ENCODE peak calls at places on chromosomes 4 and X, in six cellular contexts. One of them, this sample, is unnamed.

GRCh38 chr4:87410157-87410556 is 12.2 kb upstream of the NUDT9 start:
- DNase-seq in astrocyte of the spinal cord: no peak
- DNase-seq in MM.1S: no peak
- DNase-seq in B cell: no peak
- DNase-seq in AG04450: no peak
- DNase-seq in HFF-Myc: no peak
- DNase-seq in this sample: no peak

GRCh38 chrX:33339219-33339618 is 127.9 kb upstream of the DMD start:
- DNase-seq in astrocyte of the spinal cord: no peak
- DNase-seq in MM.1S: no peak
- DNase-seq in B cell: no peak
- DNase-seq in AG04450: no peak
- DNase-seq in HFF-Myc: no peak
- DNase-seq in this sample: no peak

GRCh38 chr4:112296949-112297483 is at the start of gene ALPK1:
- DNase-seq in astrocyte of the spinal cord: peak
- DNase-seq in MM.1S: peak
- DNase-seq in B cell: no peak
- DNase-seq in AG04450: peak
- DNase-seq in HFF-Myc: peak
- DNase-seq in this sample: no peak

GRCh38 chr4:54743562-54743961 is 85.8 kb downstream of the KIT start:
- DNase-seq in astrocyte of the spinal cord: no peak
- DNase-seq in MM.1S: no peak
- DNase-seq in B cell: no peak
- DNase-seq in AG04450: no peak
- DNase-seq in HFF-Myc: no peak
- DNase-seq in this sample: no peak

GRCh38 chrX:15055146-15055930 is 182.1 kb downstream of the MOSPD2 start:
- DNase-seq in astrocyte of the spinal cord: peak
- DNase-seq in MM.1S: no peak
- DNase-seq in B cell: no peak
- DNase-seq in AG04450: no peak
- DNase-seq in HFF-Myc: no peak
- DNase-seq in this sample: no peak

GRCh38 chrX:119783026-119783425 is 8.4 kb downstream of the RPL39 start:
- DNase-seq in astrocyte of the spinal cord: no peak
- DNase-seq in MM.1S: no peak
- DNase-seq in B cell: no peak
- DNase-seq in AG04450: no peak
- DNase-seq in HFF-Myc: no peak
- DNase-seq in this sample: no peak

GRCh38 chrX:10486373-10486772 is 134.0 kb downstream of the MID1 start:
- DNase-seq in astrocyte of the spinal cord: peak
- DNase-seq in MM.1S: no peak
- DNase-seq in B cell: no peak
- DNase-seq in AG04450: peak
- DNase-seq in HFF-Myc: no peak
- DNase-seq in this sample: no peak

GRCh38 chr4:53713296-53713695 is 122.0 kb upstream of the LNX1 start:
- DNase-seq in astrocyte of the spinal cord: no peak
- DNase-seq in MM.1S: no peak
- DNase-seq in B cell: no peak
- DNase-seq in AG04450: no peak
- DNase-seq in HFF-Myc: no peak
- DNase-seq in this sample: no peak

GRCh38 chrX:10235851-10236250 is 79.1 kb downstream of the CLCN4 start:
- DNase-seq in astrocyte of the spinal cord: peak
- DNase-seq in MM.1S: no peak
- DNase-seq in B cell: no peak
- DNase-seq in AG04450: no peak
- DNase-seq in HFF-Myc: peak
- DNase-seq in this sample: no peak

GRCh38 chr4:146834263-146835034 is 111.2 kb downstream of the TTC29 start:
- DNase-seq in astrocyte of the spinal cord: no peak
- DNase-seq in MM.1S: no peak
- DNase-seq in B cell: no peak
- DNase-seq in AG04450: no peak
- DNase-seq in HFF-Myc: no peak
- DNase-seq in this sample: no peak

GRCh38 chrX:133005038-133005437 is 46.6 kb upstream of the HS6ST2 start:
- DNase-seq in astrocyte of the spinal cord: peak
- DNase-seq in MM.1S: peak
- DNase-seq in B cell: no peak
- DNase-seq in AG04450: no peak
- DNase-seq in HFF-Myc: no peak
- DNase-seq in this sample: no peak

GRCh38 chr4:82284475-82284857 is 89.3 kb downstream of the HNRNPD start:
- DNase-seq in astrocyte of the spinal cord: no peak
- DNase-seq in MM.1S: no peak
- DNase-seq in B cell: no peak
- DNase-seq in AG04450: no peak
- DNase-seq in HFF-Myc: no peak
- DNase-seq in this sample: no peak

GRCh38 chr4:165207016-165207430 is 338 bp upstream of the KLHL2 start:
- DNase-seq in astrocyte of the spinal cord: peak
- DNase-seq in MM.1S: no peak
- DNase-seq in B cell: no peak
- DNase-seq in AG04450: no peak
- DNase-seq in HFF-Myc: no peak
- DNase-seq in this sample: peak

GRCh38 chr4:33746979-33747378 is 2497.3 kb downstream of the ARAP2 start:
- DNase-seq in astrocyte of the spinal cord: peak
- DNase-seq in MM.1S: peak
- DNase-seq in B cell: no peak
- DNase-seq in AG04450: no peak
- DNase-seq in HFF-Myc: peak
- DNase-seq in this sample: no peak

DNA sequence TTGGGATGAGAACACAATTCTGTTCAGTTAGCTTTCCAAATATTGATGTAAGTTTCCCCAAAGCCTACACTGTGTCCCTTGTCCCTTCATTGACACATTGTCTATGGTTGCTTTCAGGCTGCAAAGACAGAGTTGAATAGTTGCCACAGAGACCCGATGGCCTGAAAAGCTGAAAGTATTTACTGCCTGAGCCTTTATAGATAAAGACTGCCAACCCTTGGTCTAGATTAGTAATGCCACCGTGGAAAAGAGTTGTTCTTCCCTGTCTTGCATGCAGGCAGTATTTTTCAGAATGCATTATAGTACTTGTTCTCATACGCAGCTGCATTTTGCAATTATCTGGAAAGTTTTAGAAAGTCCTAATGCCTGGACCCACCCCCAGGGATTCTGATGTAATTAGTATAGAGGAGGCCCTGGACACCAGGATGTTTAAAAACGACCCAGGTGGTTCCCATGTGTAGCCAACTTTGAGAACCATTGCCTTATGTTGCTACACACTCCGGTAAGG is 180.8 kb downstream of the FRMPD4 start:
- DNase-seq in astrocyte of the spinal cord: no peak
- DNase-seq in MM.1S: no peak
- DNase-seq in B cell: no peak
- DNase-seq in AG04450: no peak
- DNase-seq in HFF-Myc: no peak
- DNase-seq in this sample: no peak
- TF ChIP-seq CTCF in astrocyte of the spinal cord: no peak
- TF ChIP-seq CTCF in MM.1S: no peak
- TF ChIP-seq CTCF in B cell: no peak
- TF ChIP-seq CTCF in AG04450: no peak
- TF ChIP-seq CTCF in HFF-Myc: no peak
- TF ChIP-seq CTCF in this sample: no peak

GRCh38 chrX:36908801-36909403 is 99.3 kb upstream of the FAM47C start:
- DNase-seq in astrocyte of the spinal cord: peak
- DNase-seq in MM.1S: peak
- DNase-seq in B cell: no peak
- DNase-seq in AG04450: no peak
- DNase-seq in HFF-Myc: no peak
- DNase-seq in this sample: no peak
- TF ChIP-seq CTCF in astrocyte of the spinal cord: peak
- TF ChIP-seq CTCF in MM.1S: peak
- TF ChIP-seq CTCF in B cell: peak
- TF ChIP-seq CTCF in AG04450: peak
- TF ChIP-seq CTCF in HFF-Myc: no peak
- TF ChIP-seq CTCF in this sample: peak

DNA sequence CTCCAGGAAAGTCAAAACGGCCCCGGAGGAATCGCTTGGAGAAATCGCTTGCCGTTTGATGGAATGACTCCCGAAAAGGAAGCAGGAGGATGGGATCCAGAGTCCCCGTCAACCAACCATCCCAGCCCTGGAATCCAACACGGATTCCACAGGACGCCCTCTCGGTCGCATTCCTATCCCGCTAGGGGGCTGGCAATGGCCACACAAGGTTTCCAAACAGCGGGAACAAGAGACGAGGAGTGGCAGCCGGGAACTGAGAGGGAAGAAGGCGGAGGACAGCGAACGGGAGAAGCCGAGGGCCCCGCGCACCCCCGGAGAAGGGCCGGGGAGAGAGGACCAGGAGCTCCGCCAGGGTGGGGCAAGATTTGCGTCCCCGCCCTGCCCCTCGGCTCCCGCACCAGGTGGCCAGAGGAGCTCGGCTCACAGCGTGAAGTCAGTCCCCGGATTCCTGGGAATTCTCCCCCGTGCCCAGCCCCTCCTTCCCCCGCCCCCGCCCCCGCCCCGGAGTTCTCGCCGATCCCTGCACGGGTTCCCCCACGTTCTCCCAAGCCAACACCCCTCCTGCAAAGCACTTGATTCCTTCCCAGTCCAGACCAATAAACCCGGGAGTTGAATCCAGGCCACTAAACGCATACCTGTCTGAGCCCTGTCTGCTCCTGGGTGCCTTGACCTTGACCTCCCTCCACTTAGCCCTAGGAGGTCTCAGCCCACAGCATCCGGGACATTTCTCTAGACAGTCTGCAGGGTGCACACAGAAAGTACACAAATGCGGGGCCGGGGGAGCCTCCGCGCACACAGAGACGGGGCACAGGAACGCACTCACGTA is 1.4 kb downstream of the PDZD4 start:
- DNase-seq in astrocyte of the spinal cord: no peak
- DNase-seq in MM.1S: no peak
- DNase-seq in B cell: no peak
- DNase-seq in AG04450: no peak
- DNase-seq in HFF-Myc: no peak
- DNase-seq in this sample: no peak
- TF ChIP-seq CTCF in astrocyte of the spinal cord: no peak
- TF ChIP-seq CTCF in MM.1S: no peak
- TF ChIP-seq CTCF in B cell: no peak
- TF ChIP-seq CTCF in AG04450: no peak
- TF ChIP-seq CTCF in HFF-Myc: no peak
- TF ChIP-seq CTCF in this sample: no peak

DNA sequence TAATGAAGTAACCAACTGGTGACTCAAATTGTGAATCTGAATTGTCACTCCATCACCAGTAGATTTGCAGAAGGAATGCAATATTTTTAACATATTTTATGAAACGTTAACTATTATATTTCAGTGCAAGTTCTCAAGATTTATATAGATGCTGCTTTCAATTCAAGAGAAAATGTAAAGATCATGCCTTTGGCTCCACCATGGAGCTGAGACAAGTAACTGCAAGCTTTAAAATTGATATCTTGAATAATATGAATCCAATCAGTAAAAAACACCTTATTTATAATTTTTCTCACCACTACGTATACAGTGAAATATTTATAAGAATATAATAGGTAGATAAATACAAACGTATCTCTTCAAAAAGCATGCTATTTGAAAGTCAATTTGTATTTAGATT is 27.8 kb upstream of the GALNTL6 start:
- DNase-seq in astrocyte of the spinal cord: no peak
- DNase-seq in MM.1S: no peak
- DNase-seq in B cell: no peak
- DNase-seq in AG04450: no peak
- DNase-seq in HFF-Myc: no peak
- DNase-seq in this sample: no peak
- TF ChIP-seq CTCF in astrocyte of the spinal cord: no peak
- TF ChIP-seq CTCF in MM.1S: no peak
- TF ChIP-seq CTCF in B cell: peak
- TF ChIP-seq CTCF in AG04450: no peak
- TF ChIP-seq CTCF in HFF-Myc: no peak
- TF ChIP-seq CTCF in this sample: no peak

GRCh38 chrX:98028691-98029090 is 1145.0 kb downstream of the RPA4 start:
- DNase-seq in astrocyte of the spinal cord: no peak
- DNase-seq in MM.1S: no peak
- DNase-seq in B cell: no peak
- DNase-seq in AG04450: no peak
- DNase-seq in HFF-Myc: no peak
- DNase-seq in this sample: no peak
- TF ChIP-seq CTCF in astrocyte of the spinal cord: no peak
- TF ChIP-seq CTCF in MM.1S: no peak
- TF ChIP-seq CTCF in B cell: no peak
- TF ChIP-seq CTCF in AG04450: no peak
- TF ChIP-seq CTCF in HFF-Myc: no peak
- TF ChIP-seq CTCF in this sample: no peak

DNA sequence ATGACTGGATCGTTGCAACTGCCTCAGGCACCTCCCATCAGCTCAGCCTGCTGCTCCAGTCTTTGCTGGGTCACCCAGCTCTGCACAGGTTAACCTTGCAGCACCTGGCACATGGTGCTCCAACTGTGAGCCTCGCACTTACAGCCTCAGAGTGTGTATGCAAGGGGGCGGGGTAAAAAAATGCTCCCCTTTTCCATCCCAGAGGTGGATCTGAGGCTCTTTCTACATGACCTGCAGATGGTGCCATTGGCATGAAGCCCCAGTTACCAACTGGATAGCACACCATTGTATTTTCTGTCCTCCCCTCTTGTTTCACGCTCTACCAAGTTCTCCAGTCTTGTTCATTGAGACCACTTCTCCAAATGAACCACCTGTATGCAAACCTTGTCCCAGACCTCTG is 46.2 kb upstream of the TRPC3 start:
- DNase-seq in astrocyte of the spinal cord: no peak
- DNase-seq in MM.1S: no peak
- DNase-seq in B cell: no peak
- DNase-seq in AG04450: no peak
- DNase-seq in HFF-Myc: no peak
- DNase-seq in this sample: peak
- TF ChIP-seq CTCF in astrocyte of the spinal cord: no peak
- TF ChIP-seq CTCF in MM.1S: no peak
- TF ChIP-seq CTCF in B cell: no peak
- TF ChIP-seq CTCF in AG04450: peak
- TF ChIP-seq CTCF in HFF-Myc: peak
- TF ChIP-seq CTCF in this sample: no peak